ENCODE peak calls at places on chromosomes 4 and X, in nine cellular contexts. Y, V, L, G, W, P, T, H and D are unnamed samples.

GRCh38 chr4:132809298-132810032 is 339.6 kb upstream of the PCDH10 start:
- DNase-seq in G (no peak), H (no peak), P (no peak), V (no peak), Y (no peak), W (no peak), L (no peak), T (no peak), D (no peak)

GRCh38 chrX:72003811-72004750 is 93.4 kb downstream of the NHSL2 start:
- DNase-seq in Y (peak; percentile 27), P (no peak), H (peak; percentile 88), G (no peak), L (no peak), W (no peak), V (no peak), T (peak; percentile 66), D (peak; percentile 80)

GRCh38 chr4:40626183-40626990 is 3.3 kb downstream of the RBM47 start:
- DNase-seq in P (no peak), T (no peak), L (no peak), G (no peak), W (peak; percentile 26), H (no peak), Y (peak; percentile 42), V (no peak), D (no peak)

GRCh38 chr4:167222098-167222497 is 12.2 kb downstream of the SPOCK3 start:
- DNase-seq in G (no peak), L (no peak), T (no peak), V (no peak), H (no peak), Y (no peak), W (no peak), P (no peak), D (no peak)

GRCh38 chrX:138711399-138712347 is at the start of gene FGF13:
- DNase-seq in V (no peak), Y (no peak), P (no peak), L (no peak), G (no peak), T (no peak), H (no peak), W (peak; percentile 6), D (peak; percentile 80)

GRCh38 chr4:145839151-145839550 is 99.5 kb downstream of the ZNF827 start:
- DNase-seq in V (no peak), Y (no peak), W (no peak), L (no peak), P (no peak), G (no peak), H (no peak), T (no peak), D (no peak)

GRCh38 chr4:106868381-106869035 is 167.6 kb downstream of the DKK2 start:
- DNase-seq in H (no peak), G (no peak), T (no peak), V (no peak), P (no peak), Y (peak; percentile 63), L (no peak), W (no peak), D (no peak)

GRCh38 chrX:9291666-9292065 is 173.2 kb upstream of the TBL1X start:
- DNase-seq in W (no peak), V (no peak), G (no peak), T (no peak), H (no peak), L (peak; percentile 47), P (no peak), Y (no peak), D (no peak)

GRCh38 chr4:76781698-76782595 is 116.0 kb downstream of the SOWAHB start:
- DNase-seq in H (no peak), W (no peak), G (no peak), V (peak; percentile 64), T (peak; percentile 64), P (no peak), L (no peak), Y (peak; percentile 94), D (no peak)

GRCh38 chrX:10577863-10578262 is 42.5 kb downstream of the MID1 start:
- DNase-seq in H (no peak), L (no peak), G (no peak), T (no peak), P (peak; percentile 7), V (no peak), Y (no peak), W (no peak), D (no peak)

GRCh38 chr4:7350396-7350795 is 84.3 kb downstream of the PSAPL1 start:
- DNase-seq in P (no peak), V (no peak), W (no peak), H (no peak), Y (no peak), L (no peak), T (no peak), G (no peak), D (no peak)

GRCh38 chr4:41709844-41710481 is 38.6 kb downstream of the PHOX2B start:
- DNase-seq in P (no peak), V (no peak), W (no peak), L (no peak), H (no peak), T (peak; percentile 73), Y (peak; percentile 87), G (no peak), D (no peak)

GRCh38 chr4:87051121-87051713 is 116.4 kb downstream of the AFF1 start:
- DNase-seq in Y (no peak), H (no peak), P (no peak), T (no peak), V (no peak), L (no peak), G (no peak), W (no peak), D (no peak)

GRCh38 chr4:39637572-39638357 is 900 bp downstream of the SMIM14 start:
- DNase-seq in L (peak; percentile 8), P (peak; percentile 61), T (peak; percentile 64), V (peak; percentile 18), H (no peak), W (peak; percentile 73), G (peak; percentile 41), Y (peak; percentile 81), D (peak; percentile 78)

GRCh38 chrX:19332983-19333382 is 10.7 kb upstream of the PDHA1 start:
- DNase-seq in P (no peak), Y (no peak), G (no peak), L (no peak), H (peak; percentile 80), W (no peak), V (no peak), T (no peak), D (no peak)

GRCh38 chr4:48121180-48121579 is 12.9 kb downstream of the TXK start:
- DNase-seq in W (no peak), G (no peak), Y (no peak), T (no peak), H (no peak), L (no peak), V (no peak), P (no peak), D (no peak)

GRCh38 chr4:21652508-21653108 is 296.0 kb downstream of the KCNIP4 start:
- DNase-seq in L (no peak), P (no peak), W (no peak), Y (no peak), H (no peak), T (no peak), G (no peak), V (no peak), D (no peak)

GRCh38 chr4:86816463-86817107 is 32.6 kb downstream of the SLC10A6 start:
- DNase-seq in V (no peak), W (no peak), L (no peak), T (no peak), Y (no peak), G (no peak), H (no peak), P (no peak), D (no peak)

GRCh38 chrX:21398424-21398823 is 24.2 kb downstream of the CNKSR2 start:
- DNase-seq in V (no peak), L (no peak), T (peak; percentile 1), G (no peak), H (no peak), P (peak; percentile 0), W (no peak), Y (peak; percentile 34), D (no peak)

GRCh38 chr4:127505203-127505602 is 127.6 kb upstream of the INTU start:
- DNase-seq in H (no peak), V (no peak), P (peak; percentile 4), W (no peak), L (peak; percentile 13), Y (peak; percentile 19), T (no peak), G (no peak), D (no peak)

GRCh38 chr4:23022032-23022431 is 329.3 kb downstream of the GBA3 start:
- DNase-seq in Y (peak; percentile 73), L (no peak), W (no peak), P (no peak), G (no peak), V (no peak), H (no peak), T (peak; percentile 1), D (no peak)

GRCh38 chr4:109332926-109333464 is 30.5 kb upstream of the COL25A1 start:
- DNase-seq in T (no peak), H (no peak), L (no peak), Y (peak; percentile 5), G (no peak), W (no peak), P (peak; percentile 19), V (no peak), D (no peak)

GRCh38 chr4:173448557-173448918 is 49.6 kb upstream of the SCRG1 start:
- DNase-seq in G (no peak), L (peak; percentile 4), P (no peak), H (no peak), V (no peak), Y (no peak), T (no peak), W (no peak), D (no peak)

GRCh38 chrX:24703185-24703494 is 9.4 kb downstream of the POLA1 start:
- DNase-seq in T (no peak), Y (no peak), V (no peak), L (no peak), H (no peak), W (no peak), G (no peak), P (no peak), D (no peak)

GRCh38 chr4:178784491-178784890 is 1342.3 kb upstream of the AGA start:
- DNase-seq in V (no peak), T (no peak), W (no peak), L (no peak), Y (no peak), H (no peak), G (no peak), P (no peak), D (no peak)

GRCh38 chr4:15729910-15730533 is 27.2 kb downstream of the BST1 start:
- DNase-seq in P (peak; percentile 57), W (no peak), T (peak; percentile 36), V (peak; percentile 8), Y (peak; percentile 68), L (no peak), H (no peak), G (no peak), D (no peak)

GRCh38 chr4:2732526-2732925 is 23.6 kb downstream of the TNIP2 start:
- DNase-seq in W (no peak), G (no peak), V (no peak), P (no peak), T (no peak), H (no peak), Y (no peak), L (no peak), D (peak; percentile 49)

GRCh38 chrX:22247169-22247568 is 25.5 kb upstream of the CBLL2 start:
- DNase-seq in V (no peak), Y (peak; percentile 44), P (no peak), W (no peak), H (no peak), G (no peak), L (no peak), T (no peak), D (no peak)

GRCh38 chrX:76815754-76816153 is 388.2 kb downstream of the MAGEE1 start:
- DNase-seq in P (no peak), V (no peak), W (no peak), T (no peak), L (no peak), G (no peak), H (no peak), Y (no peak), D (no peak)